ENCODE peak calls at places on chromosomes 13 and 19, in seven cellular contexts. N is GM04503; V is BE2C; U is stimulated activated CD8-positive, alpha-beta memory T cell treated with anti-CD3 and anti-CD28 coated beads, Interleukin-4, amount 100 ng/mL, for 1 hour; P is NCI-H2107; S is A172; J is glutamatergic neuron. O is an unnamed sample.

GRCh38 chr19:862529-863304 is 3.3 kb downstream of the CFD start:
- DNase-seq in P (no peak), V (peak; percentile 70), J (peak; percentile 78), S (no peak), U (peak; percentile 67), N (no peak), O (no peak)

GRCh38 chr13:105403065-105403464 is 1132.4 kb downstream of the EFNB2 start:
- DNase-seq in N (no peak), S (no peak), J (no peak), P (no peak), U (no peak), V (no peak), O (no peak)

GRCh38 chr13:71464673-71465072 is 402.3 kb downstream of the DACH1 start:
- DNase-seq in V (no peak), U (no peak), P (no peak), J (no peak), S (no peak), N (no peak), O (no peak)

GRCh38 chr13:18951412-18951811 is 230.2 kb downstream of the TUBA3C start:
- DNase-seq in V (no peak), J (no peak), P (no peak), S (no peak), U (no peak), N (no peak), O (no peak)

GRCh38 chr19:45408121-45408520 is 1.7 kb downstream of the POLR1G start:
- DNase-seq in J (no peak), V (no peak), U (no peak), S (no peak), N (no peak), P (no peak), O (no peak)

GRCh38 chr19:1045247-1045603 is 5.3 kb downstream of the ABCA7 start:
- DNase-seq in J (no peak), U (no peak), S (peak; percentile 69), V (peak; percentile 72), P (no peak), N (no peak), O (no peak)

GRCh38 chr13:113599396-113599795 is 14.8 kb downstream of the TFDP1 start:
- DNase-seq in V (peak; percentile 1), J (no peak), P (no peak), S (no peak), N (no peak), U (no peak), O (no peak)

GRCh38 chr19:40623403-40624239 is 22.5 kb downstream of the LTBP4 start:
- DNase-seq in U (no peak), S (peak; percentile 99), J (peak; percentile 66), V (peak; percentile 93), N (no peak), P (peak; percentile 61), O (no peak)

GRCh38 chr13:31209819-31210209 is 10.0 kb downstream of the B3GLCT start:
- DNase-seq in V (no peak), U (no peak), S (no peak), P (no peak), J (no peak), N (no peak), O (no peak)

GRCh38 chr19:10420444-10421239 is at the start of gene PDE4A:
- DNase-seq in P (no peak), J (peak; percentile 81), U (no peak), S (peak; percentile 23), N (no peak), V (peak; percentile 87), O (no peak)

GRCh38 chr19:41657157-41657556 is 30.3 kb upstream of the CEACAM4 start:
- DNase-seq in U (no peak), P (no peak), N (no peak), J (no peak), S (no peak), V (no peak), O (no peak)

GRCh38 chr19:41362143-41362847 is 1.7 kb downstream of the B9D2 start:
- DNase-seq in J (no peak), U (no peak), V (no peak), S (no peak), P (no peak), N (no peak), O (no peak)

GRCh38 chr13:98066636-98067035 is 76.3 kb upstream of the FARP1 start:
- DNase-seq in J (no peak), P (no peak), V (no peak), S (no peak), N (no peak), U (no peak), O (no peak)

GRCh38 chr13:30004204-30004603 is 153.8 kb upstream of the UBL3 start:
- DNase-seq in V (no peak), P (no peak), S (no peak), N (no peak), U (no peak), J (no peak), O (no peak)

GRCh38 chr13:106636492-106636891 is 68.6 kb upstream of the ARGLU1 start:
- DNase-seq in P (no peak), N (no peak), J (no peak), U (no peak), S (no peak), V (no peak), O (no peak)

GRCh38 chr13:66803013-66803739 is 427.0 kb downstream of the PCDH9 start:
- DNase-seq in J (no peak), V (peak; percentile 17), N (no peak), U (no peak), P (no peak), S (no peak), O (no peak)

GRCh38 chr19:45670670-45671453 is 2.8 kb downstream of the GIPR start:
- DNase-seq in J (peak; percentile 84), S (peak; percentile 18), U (no peak), P (no peak), V (peak; percentile 97), N (no peak), O (no peak)

GRCh38 chr13:25300861-25301346 is 521 bp upstream of the NUP58 start:
- DNase-seq in U (no peak), J (peak; percentile 42), N (no peak), V (no peak), P (no peak), S (no peak), O (no peak)

GRCh38 chr19:17192751-17193150 is 22.4 kb upstream of the USE1 start:
- DNase-seq in S (no peak), P (no peak), J (no peak), U (no peak), N (no peak), V (no peak), O (no peak)

GRCh38 chr19:46731007-46731501 is 14.1 kb upstream of the PRKD2 start:
- DNase-seq in N (peak; percentile 66), U (no peak), S (peak; percentile 90), V (peak; percentile 8), J (no peak), P (no peak), O (no peak)